ENCODE peak calls at places on chromosomes 3 and 15, in nine cellular contexts. Z, N, S, E, O, M, F, H and T are unnamed samples.

GRCh38 chr3:172315401-172316091 is 132.7 kb downstream of the GHSR start:
- DNase-seq in Z (no peak), N (no peak), S (peak), E (peak), O (peak), M (peak), F (no peak), H (no peak), T (no peak)

GRCh38 chr15:39579487-39580116 is 1.3 kb upstream of the THBS1 start:
- DNase-seq in Z (peak), N (no peak), S (peak), E (peak), O (peak), M (peak), F (peak), H (peak), T (no peak)

GRCh38 chr15:91203619-91204018 is 103.6 kb downstream of the SV2B start:
- DNase-seq in Z (no peak), N (no peak), S (no peak), E (no peak), O (no peak), M (no peak), F (no peak), H (no peak), T (no peak)

GRCh38 chr3:106560451-106560966 is 691.7 kb upstream of the CBLB start:
- DNase-seq in Z (no peak), N (no peak), S (peak), E (no peak), O (no peak), M (peak), F (no peak), H (no peak), T (no peak)

GRCh38 chr3:13301295-13301987 is 118.7 kb downstream of the NUP210 start:
- DNase-seq in Z (no peak), N (peak), S (peak), E (no peak), O (no peak), M (peak), F (peak), H (peak), T (no peak)

GRCh38 chr3:11954312-11954934 is 49.8 kb upstream of the SYN2 start:
- DNase-seq in Z (no peak), N (no peak), S (no peak), E (no peak), O (peak), M (no peak), F (no peak), H (peak), T (no peak)

GRCh38 chr15:72116680-72117447 is 1.1 kb downstream of the MYO9A start:
- DNase-seq in Z (no peak), N (peak), S (peak), E (peak), O (no peak), M (peak), F (no peak), H (peak), T (no peak)

GRCh38 chr3:177057768-177058167 is 139.5 kb downstream of the TBL1XR1 start:
- DNase-seq in Z (no peak), N (peak), S (no peak), E (no peak), O (no peak), M (no peak), F (no peak), H (no peak), T (peak)

GRCh38 chr3:112390783-112391641 is 58.1 kb downstream of the CD200 start:
- DNase-seq in Z (no peak), N (peak), S (no peak), E (no peak), O (no peak), M (peak), F (no peak), H (no peak), T (no peak)

GRCh38 chr15:71066983-71067382 is 48.3 kb upstream of the THSD4 start:
- DNase-seq in Z (no peak), N (no peak), S (no peak), E (no peak), O (peak), M (peak), F (no peak), H (no peak), T (no peak)

GRCh38 chr3:187454416-187454815 is 86.2 kb downstream of the RTP4 start:
- DNase-seq in Z (no peak), N (no peak), S (no peak), E (no peak), O (no peak), M (no peak), F (no peak), H (no peak), T (no peak)

GRCh38 chr15:84934942-84935729 is 46.5 kb upstream of the PDE8A start:
- DNase-seq in Z (no peak), N (no peak), S (no peak), E (no peak), O (no peak), M (no peak), F (no peak), H (no peak), T (no peak)

GRCh38 chr3:58565621-58566397 is 11.4 kb downstream of the FAM107A start:
- DNase-seq in Z (no peak), N (no peak), S (no peak), E (no peak), O (no peak), M (no peak), F (no peak), H (no peak), T (no peak)

GRCh38 chr15:77069521-77070121 is 1.3 kb downstream of the TSPAN3 start:
- DNase-seq in Z (no peak), N (no peak), S (peak), E (no peak), O (no peak), M (no peak), F (no peak), H (no peak), T (no peak)

GRCh38 chr3:179146911-179147570 is 1.1 kb upstream of the PIK3CA start:
- DNase-seq in Z (peak), N (peak), S (peak), E (no peak), O (no peak), M (peak), F (no peak), H (peak), T (no peak)

GRCh38 chr3:115615001-115615447 is 8.3 kb upstream of the GAP43 start:
- DNase-seq in Z (no peak), N (no peak), S (peak), E (no peak), O (no peak), M (peak), F (no peak), H (no peak), T (no peak)

GRCh38 chr3:119146578-119147375 is 812 bp downstream of the TEX55 start:
- DNase-seq in Z (no peak), N (no peak), S (no peak), E (no peak), O (no peak), M (no peak), F (no peak), H (no peak), T (no peak)

GRCh38 chr15:89472785-89473256 is 23.6 kb downstream of the RHCG start:
- DNase-seq in Z (peak), N (peak), S (peak), E (no peak), O (no peak), M (peak), F (no peak), H (no peak), T (peak)